ENCODE peak calls at places on chromosomes 16 and 17, in four cellular contexts. E, H, U and Z are unnamed samples.

GRCh38 chr17:50764860-50765259 is 2.5 kb downstream of the ANKRD40CL start:
- DNase-seq in H (no peak), E (no peak), U (no peak), Z (no peak)

GRCh38 chr17:40431231-40431602 is 12.0 kb upstream of the IGFBP4 start:
- DNase-seq in E (no peak), H (no peak), U (no peak), Z (no peak)

GRCh38 chr17:48127371-48128051 is 19.9 kb downstream of the SNX11 start:
- DNase-seq in U (no peak), E (no peak), H (no peak), Z (no peak)

GRCh38 chr17:9725575-9725974 is 65.8 kb downstream of the DHRS7C start:
- DNase-seq in U (no peak), E (no peak), H (no peak), Z (no peak)

GRCh38 chr17:37519241-37519985 is 29.7 kb downstream of the DUSP14 start:
- DNase-seq in U (no peak), E (no peak), H (no peak), Z (no peak)

GRCh38 chr16:1458336-1458976 is 14.1 kb upstream of the CCDC154 start:
- DNase-seq in H (no peak), U (no peak), E (no peak), Z (no peak)

GRCh38 chr16:81164481-81164880 is 68.3 kb upstream of the GCSH start:
- DNase-seq in H (no peak), U (no peak), E (peak), Z (no peak)

GRCh38 chr16:46974352-46974751 is 878 bp upstream of the DNAJA2 start:
- DNase-seq in E (no peak), U (no peak), H (no peak), Z (peak)

GRCh38 chr17:67974598-67975066 is 21.6 kb downstream of the C17orf58 start:
- DNase-seq in E (no peak), U (no peak), H (no peak), Z (no peak)

GRCh38 chr17:40093580-40094201 is 6.7 kb downstream of the NR1D1 start:
- DNase-seq in E (no peak), U (no peak), H (no peak), Z (no peak)

GRCh38 chr17:67484261-67484660 is 107.2 kb downstream of the PITPNC1 start:
- DNase-seq in H (no peak), E (no peak), U (no peak), Z (no peak)

GRCh38 chr17:72476575-72476986 is 355.8 kb downstream of the SOX9 start:
- DNase-seq in E (no peak), H (no peak), U (no peak), Z (no peak)

GRCh38 chr17:5942687-5943086 is 127.5 kb upstream of the WSCD1 start:
- DNase-seq in H (no peak), E (no peak), U (no peak), Z (no peak)

GRCh38 chr16:88560722-88561484 is 9.3 kb upstream of the ZC3H18 start:
- DNase-seq in E (peak), U (no peak), H (no peak), Z (no peak)

GRCh38 chr17:40605301-40605700 is 40.0 kb upstream of the CCR7 start:
- DNase-seq in E (peak), U (no peak), H (no peak), Z (peak)

GRCh38 chr17:82412535-82413520 is 5.3 kb upstream of the HEXD start:
- DNase-seq in U (no peak), H (no peak), E (no peak), Z (no peak)

GRCh38 chr16:86308514-86308913 is 201.8 kb upstream of the FOXF1 start:
- DNase-seq in E (no peak), U (no peak), H (no peak), Z (no peak)

GRCh38 chr16:15548482-15548891 is 94.5 kb downstream of the MARF1 start:
- DNase-seq in U (no peak), H (no peak), E (no peak), Z (no peak)

GRCh38 chr16:9077001-9077809 is 14.2 kb upstream of the HAPSTR1 start:
- DNase-seq in H (no peak), E (no peak), U (no peak), Z (no peak)

GRCh38 chr17:63946440-63947363 is 14.6 kb upstream of the CD79B start:
- DNase-seq in H (peak), E (peak), U (peak), Z (peak)

GRCh38 chr17:27635275-27635823 is 4.4 kb downstream of the LGALS9 start:
- DNase-seq in E (no peak), H (no peak), U (no peak), Z (no peak)

GRCh38 chr16:15967655-15968315 is 18.4 kb downstream of the ABCC1 start:
- DNase-seq in U (no peak), E (no peak), H (no peak), Z (no peak)

GRCh38 chr17:1783834-1784611 is 22.2 kb downstream of the SERPINF1 start:
- DNase-seq in U (no peak), E (no peak), H (no peak), Z (no peak)

GRCh38 chr17:56832446-56832845 is 1.3 kb downstream of the C17orf67 start:
- DNase-seq in H (no peak), E (no peak), U (no peak), Z (no peak)

GRCh38 chr17:27244481-27245223 is 49.3 kb upstream of the WSB1 start:
- DNase-seq in E (no peak), U (no peak), H (no peak), Z (no peak)

GRCh38 chr17:45748911-45749310 is 35.2 kb upstream of the CRHR1 start:
- DNase-seq in H (no peak), E (no peak), U (no peak), Z (no peak)

GRCh38 chr17:4899341-4900230 is at the start of gene C17orf107:
- DNase-seq in E (peak), H (peak), U (peak), Z (peak)